ENCODE peak calls at places on chromosomes 5 and 9, in four cellular contexts. M, J, Q and R are unnamed samples.
A peak's percentile ranks its signal among the peaks of the same experiment; 100 is the strongest.

GRCh38 chr5:108109059-108109458 is 272.8 kb downstream of the FBXL17 start:
- DNase-seq in M (no peak), J (no peak), Q (no peak), R (no peak)

GRCh38 chr5:67303356-67303755 is 106.8 kb upstream of the CD180 start:
- DNase-seq in M (no peak), J (no peak), Q (no peak), R (no peak)

GRCh38 chr9:95495529-95495928 is 21.2 kb downstream of the PTCH1 start:
- DNase-seq in M (no peak), J (no peak), Q (no peak), R (no peak)

GRCh38 chr5:175784230-175784629 is 87.1 kb upstream of the CPLX2 start:
- DNase-seq in M (no peak), J (no peak), Q (no peak), R (no peak)

GRCh38 chr9:15433661-15434060 is 11.0 kb downstream of the SNAPC3 start:
- DNase-seq in M (no peak), J (no peak), Q (no peak), R (no peak)

GRCh38 chr5:134541736-134542376 is 16.4 kb downstream of the JADE2 start:
- DNase-seq in M (no peak), J (peak; percentile 46), Q (no peak), R (no peak)

GRCh38 chr5:54713923-54714581 is 196.5 kb downstream of the SNX18 start:
- DNase-seq in M (peak; percentile 14), J (no peak), Q (no peak), R (no peak)

GRCh38 chr5:154157483-154158378 is 32.8 kb upstream of the GALNT10 start:
- DNase-seq in M (no peak), J (no peak), Q (no peak), R (no peak)

GRCh38 chr9:133782157-133783130 is 44.3 kb upstream of the SARDH start:
- DNase-seq in M (peak; percentile 27), J (peak; percentile 83), Q (peak; percentile 34), R (peak; percentile 27)

GRCh38 chr5:33415811-33416354 is 24.9 kb upstream of the TARS1 start:
- DNase-seq in M (no peak), J (no peak), Q (no peak), R (no peak)

GRCh38 chr5:76332620-76333170 is 70.4 kb upstream of the IQGAP2 start:
- DNase-seq in M (no peak), J (no peak), Q (no peak), R (no peak)

GRCh38 chr5:173823274-173823644 is 64.9 kb upstream of the CPEB4 start:
- DNase-seq in M (no peak), J (no peak), Q (no peak), R (no peak)

GRCh38 chr5:134079748-134080581 is 34.5 kb upstream of the TCF7 start:
- DNase-seq in M (no peak), J (no peak), Q (no peak), R (no peak)

GRCh38 chr5:103881560-103881959 is 319.0 kb upstream of the NUDT12 start:
- DNase-seq in M (no peak), J (no peak), Q (no peak), R (no peak)

GRCh38 chr9:111102793-111103474 is 64.7 kb upstream of the LPAR1 start:
- DNase-seq in M (no peak), J (no peak), Q (no peak), R (no peak)

GRCh38 chr5:11311731-11312130 is 550.7 kb upstream of the DAP start:
- DNase-seq in M (no peak), J (no peak), Q (no peak), R (no peak)

GRCh38 chr9:127828262-127829031 is 25.8 kb downstream of the FPGS start:
- DNase-seq in M (no peak), J (no peak), Q (peak; percentile 74), R (peak; percentile 32)

GRCh38 chr5:139651863-139652787 is 4.0 kb downstream of the CXXC5 start:
- DNase-seq in M (no peak), J (peak; percentile 95), Q (no peak), R (peak; percentile 99)

GRCh38 chr5:100682625-100683024 is 147.5 kb downstream of the FAM174A start:
- DNase-seq in M (no peak), J (no peak), Q (no peak), R (no peak)

GRCh38 chr9:128218172-128218517 is 15.0 kb downstream of the DNM1 start:
- DNase-seq in M (no peak), J (no peak), Q (no peak), R (no peak)

GRCh38 chr9:92746567-92747458 is 17.8 kb downstream of the BICD2 start:
- DNase-seq in M (no peak), J (no peak), Q (no peak), R (no peak)

GRCh38 chr9:31232485-31232884 is 1152.0 kb upstream of the ACO1 start:
- DNase-seq in M (no peak), J (no peak), Q (no peak), R (no peak)

GRCh38 chr5:179150011-179150410 is 89.8 kb downstream of the ZNF354C start:
- DNase-seq in M (no peak), J (no peak), Q (no peak), R (no peak)

GRCh38 chr5:127562252-127562651 is 44.8 kb downstream of the PRRC1 start:
- DNase-seq in M (no peak), J (no peak), Q (no peak), R (peak; percentile 12)

GRCh38 chr9:133603165-133603927 is 5.8 kb downstream of the FAM163B start:
- DNase-seq in M (no peak), J (no peak), Q (no peak), R (no peak)

GRCh38 chr9:98097836-98098235 is 21.2 kb downstream of the TRIM14 start:
- DNase-seq in M (no peak), J (peak; percentile 61), Q (no peak), R (no peak)

GRCh38 chr9:104009853-104010252 is 84.3 kb upstream of the SMC2 start:
- DNase-seq in M (no peak), J (no peak), Q (no peak), R (no peak)

GRCh38 chr5:95955996-95956899 is 5.4 kb downstream of the ELL2 start:
- DNase-seq in M (no peak), J (no peak), Q (no peak), R (no peak)

GRCh38 chr5:173495225-173495904 is 121.1 kb downstream of the BOD1 start:
- DNase-seq in M (no peak), J (no peak), Q (no peak), R (no peak)

GRCh38 chr5:14724633-14725032 is 60.1 kb downstream of the OTULIN start:
- DNase-seq in M (no peak), J (no peak), Q (no peak), R (no peak)

GRCh38 chr9:82970359-82970758 is 92.6 kb downstream of the RASEF start:
- DNase-seq in M (no peak), J (no peak), Q (no peak), R (no peak)

GRCh38 chr5:109589983-109590382 is 99.7 kb upstream of the MAN2A1 start:
- DNase-seq in M (no peak), J (no peak), Q (no peak), R (no peak)

GRCh38 chr9:127130661-127131538 is 8.5 kb upstream of the ANGPTL2 start:
- DNase-seq in M (peak; percentile 96), J (no peak), Q (no peak), R (no peak)

GRCh38 chr9:33465596-33466564 is 7.8 kb downstream of the NOL6 start:
- DNase-seq in M (no peak), J (no peak), Q (no peak), R (no peak)

GRCh38 chr5:109328626-109329025 is 81.1 kb downstream of the PJA2 start:
- DNase-seq in M (no peak), J (no peak), Q (no peak), R (no peak)

GRCh38 chr9:8553444-8553843 is 753.9 kb upstream of the DMAC1 start:
- DNase-seq in M (no peak), J (no peak), Q (no peak), R (no peak)

GRCh38 chr5:148387325-148387724 is 3.6 kb downstream of the FBXO38 start:
- DNase-seq in M (peak; percentile 71), J (no peak), Q (no peak), R (no peak)

GRCh38 chr9:70451765-70452164 is 37.3 kb upstream of the KLF9 start:
- DNase-seq in M (no peak), J (no peak), Q (no peak), R (no peak)